ENCODE peak calls at places on chromosomes 16 and 17, in four cellular contexts. R, N, C and X are unnamed samples.

GRCh38 chr17:74393323-74393942 is 26.1 kb downstream of the GPR142 start:
- DNase-seq in C (no peak), R (no peak), N (no peak), X (no peak)

GRCh38 chr17:7191069-7191468 is 11.9 kb upstream of the ASGR1 start:
- DNase-seq in R (no peak), C (peak; percentile 35), N (no peak), X (no peak)

GRCh38 chr17:12421646-12422306 is 243.9 kb upstream of the MYOCD start:
- DNase-seq in N (no peak), C (no peak), R (peak; percentile 66), X (peak; percentile 4)

GRCh38 chr17:21001111-21001812 is 41.5 kb downstream of the USP22 start:
- DNase-seq in C (no peak), N (no peak), R (no peak), X (no peak)

GRCh38 chr16:1481906-1482835 is 6.6 kb downstream of the PTX4 start:
- DNase-seq in R (peak; percentile 44), N (no peak), C (no peak), X (no peak)

GRCh38 chr16:17177242-17177967 is 293.4 kb downstream of the XYLT1 start:
- DNase-seq in C (no peak), N (no peak), R (peak; percentile 68), X (no peak)

GRCh38 chr17:29977836-29978235 is 36.4 kb downstream of the EFCAB5 start:
- DNase-seq in R (peak; percentile 41), N (no peak), C (no peak), X (no peak)

GRCh38 chr17:67211742-67212141 is 33.3 kb downstream of the HELZ start:
- DNase-seq in N (no peak), C (no peak), R (peak; percentile 52), X (no peak)

GRCh38 chr17:81899514-81900166 is 2.4 kb upstream of the NPB start:
- DNase-seq in R (no peak), C (no peak), N (no peak), X (no peak)

GRCh38 chr17:50917418-50917743 is 51.2 kb upstream of the TOB1 start:
- DNase-seq in C (peak; percentile 69), N (no peak), R (no peak), X (no peak)

GRCh38 chr16:54431041-54431996 is 144.7 kb upstream of the IRX3 start:
- DNase-seq in C (no peak), N (no peak), R (no peak), X (no peak)

GRCh38 chr16:84982434-84982833 is 28.9 kb downstream of the ZDHHC7 start:
- DNase-seq in R (no peak), N (no peak), C (no peak), X (no peak)

GRCh38 chr16:3094289-3095027 is 4.6 kb downstream of the ZSCAN10 start:
- DNase-seq in C (no peak), R (peak; percentile 23), N (peak; percentile 62), X (no peak)

GRCh38 chr17:32341141-32341856 is 674 bp downstream of the C17orf75 start:
- DNase-seq in N (no peak), C (no peak), R (no peak), X (no peak)

GRCh38 chr16:88924834-88925539 is 52.0 kb downstream of the CBFA2T3 start:
- DNase-seq in C (no peak), N (peak; percentile 46), R (peak; percentile 73), X (no peak)

GRCh38 chr17:55303008-55303493 is 38.3 kb downstream of the HLF start:
- DNase-seq in N (no peak), R (no peak), C (no peak), X (no peak)

GRCh38 chr17:65800655-65801054 is 239.2 kb upstream of the AXIN2 start:
- DNase-seq in R (no peak), C (no peak), N (no peak), X (no peak)

GRCh38 chr17:65799454-65799853 is 238.0 kb upstream of the AXIN2 start:
- DNase-seq in C (no peak), R (no peak), N (no peak), X (no peak)

GRCh38 chr17:65797101-65797500 is 235.7 kb upstream of the AXIN2 start:
- DNase-seq in R (peak; percentile 4), C (no peak), N (no peak), X (no peak)

GRCh38 chr17:65799869-65800268 is 238.4 kb upstream of the AXIN2 start:
- DNase-seq in R (peak; percentile 28), N (no peak), C (no peak), X (no peak)

DNA sequence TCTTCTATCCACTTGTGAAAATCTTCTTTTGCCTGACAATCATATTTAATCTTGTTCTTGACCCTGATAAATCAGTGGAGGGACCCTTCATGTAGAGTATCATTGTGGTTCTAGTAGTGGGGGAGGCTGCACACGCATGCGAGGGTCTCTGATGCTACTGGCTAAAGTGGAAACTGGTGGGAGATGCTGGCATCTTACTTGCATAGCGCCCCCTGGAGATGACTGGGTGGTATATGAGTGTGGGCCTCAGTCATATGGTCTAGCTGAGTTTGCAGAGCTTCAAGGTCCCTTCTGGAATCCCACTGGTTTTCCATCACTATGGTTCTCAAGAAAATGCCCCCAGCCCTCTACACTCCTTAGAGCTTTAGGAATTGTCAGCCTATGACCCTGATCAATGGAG is 236.4 kb upstream of the AXIN2 start:
- DNase-seq in N (peak; percentile 30), C (no peak), R (no peak), X (no peak)
- TF ChIP-seq CTCF in N (peak; percentile 61), C (no peak), R (no peak), X (peak; percentile 42)

GRCh38 chr17:28807925-28808641 is 34.5 kb downstream of the FAM222B start:
- DNase-seq in R (peak; percentile 92), N (no peak), C (no peak), X (no peak)
- TF ChIP-seq CTCF in R (no peak), N (no peak), C (no peak), X (no peak)

GRCh38 chr17:8740486-8740885 is 4.2 kb downstream of the CCDC42 start:
- DNase-seq in N (no peak), C (no peak), R (no peak), X (no peak)
- TF ChIP-seq CTCF in N (no peak), C (no peak), R (no peak), X (no peak)

DNA sequence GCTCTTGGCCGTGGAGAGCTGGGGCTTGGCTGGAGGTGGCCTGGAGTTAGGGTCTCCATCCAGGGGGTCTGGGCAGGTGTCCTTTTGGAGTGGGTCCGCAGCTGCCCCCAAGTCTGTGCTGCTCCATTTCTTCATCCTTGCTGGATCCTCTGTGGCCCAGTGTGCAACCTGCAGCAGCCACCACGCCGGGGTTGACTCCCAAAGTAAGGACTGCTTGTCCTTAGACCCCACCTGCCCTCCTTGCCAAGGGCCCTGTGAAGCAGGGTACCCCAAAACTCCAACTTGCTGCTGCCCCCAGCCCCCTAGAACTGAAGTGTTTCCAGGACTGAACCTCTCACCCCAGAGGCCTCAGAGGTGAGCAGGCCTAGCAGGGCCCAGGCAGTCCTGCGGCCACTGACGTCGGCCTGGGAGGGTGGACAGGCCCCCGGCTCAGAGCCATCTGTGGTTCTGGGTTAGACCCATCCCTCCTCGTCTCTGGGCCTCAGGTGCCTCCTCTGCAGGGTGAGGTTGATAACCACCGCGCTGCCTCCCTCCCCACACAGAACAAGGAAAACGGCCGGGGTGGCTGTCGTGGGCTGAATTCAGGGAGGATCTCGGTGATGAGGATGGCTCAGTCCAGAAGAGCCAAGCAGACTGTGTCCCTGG is 16.9 kb downstream of the TRPV1 start:
- DNase-seq in N (no peak), C (no peak), R (no peak), X (no peak)
- TF ChIP-seq CTCF in N (no peak), C (no peak), R (no peak), X (no peak)

GRCh38 chr16:13839577-13839976 is 80.4 kb upstream of the ERCC4 start:
- DNase-seq in C (no peak), R (no peak), N (no peak), X (no peak)
- TF ChIP-seq CTCF in C (no peak), R (no peak), N (peak; percentile 29), X (no peak)